ENCODE peak calls at places on chromosomes 6 and 20, in eight cellular contexts. F, J, A, H, M, Y, O and T are unnamed samples. For H3K36me3 and H3K4me1, the result is how much of the 10 kb centered on the place peaks cover.

GRCh38 chr20:31824554-31825313 is 5.6 kb downstream of the MYLK2 start:
- DNase-seq in J (no peak), O (no peak), A (no peak), M (no peak), H (no peak), Y (no peak), F (no peak), T (no peak)

GRCh38 chr6:138289739-138290138 is 71.4 kb upstream of the PBOV1 start:
- DNase-seq in O (no peak), H (peak), Y (peak), M (no peak), A (no peak), F (no peak), J (no peak), T (no peak)

GRCh38 chr6:2464641-2465040 is 219.2 kb upstream of the GMDS start:
- DNase-seq in H (no peak), A (no peak), M (no peak), J (no peak), O (no peak), F (no peak), Y (no peak), T (no peak)

GRCh38 chr20:17543531-17543961 is 12.4 kb upstream of the BFSP1 start:
- DNase-seq in Y (no peak), H (no peak), A (peak), M (no peak), O (no peak), J (no peak), F (no peak), T (no peak)

GRCh38 chr6:50840112-50840813 is 21.6 kb downstream of the TFAP2B start:
- DNase-seq in Y (no peak), O (no peak), J (no peak), M (no peak), F (no peak), A (no peak), H (no peak), T (no peak)

GRCh38 chr6:151276112-151276745 is 36.5 kb downstream of the AKAP12 start:
- DNase-seq in M (no peak), O (peak), Y (peak), F (no peak), H (no peak), A (peak), J (no peak), T (no peak)

GRCh38 chr6:30615958-30616810 is 859 bp downstream of the PPP1R10 start:
- DNase-seq in F (peak), J (no peak), H (no peak), Y (no peak), O (no peak), A (peak), M (no peak), T (no peak)

GRCh38 chr20:35743693-35744491 is 1.8 kb upstream of the RBM39 start:
- DNase-seq in J (no peak), A (no peak), H (no peak), Y (no peak), M (peak), F (peak), O (no peak), T (no peak)

GRCh38 chr6:137025786-137026730 is 18.7 kb downstream of the IL20RA start:
- DNase-seq in O (no peak), Y (no peak), J (no peak), M (no peak), F (no peak), H (no peak), A (no peak), T (no peak)

GRCh38 chr6:21856096-21856825 is 262.7 kb downstream of the SOX4 start:
- DNase-seq in J (no peak), F (no peak), Y (no peak), H (no peak), A (peak), O (no peak), M (no peak), T (no peak)

GRCh38 chr6:42378536-42378935 is 73.2 kb downstream of the TRERF1 start:
- DNase-seq in H (no peak), O (no peak), M (no peak), Y (no peak), A (no peak), F (no peak), J (no peak), T (no peak)

GRCh38 chr20:23114018-23114417 is 27.9 kb upstream of the CD93 start:
- DNase-seq in Y (peak), A (peak), F (no peak), H (peak), J (no peak), O (no peak), M (no peak), T (no peak)

GRCh38 chr6:130851026-130851425 is 23.8 kb downstream of the SMLR1 start:
- DNase-seq in Y (no peak), O (no peak), M (no peak), F (no peak), J (no peak), A (no peak), H (no peak), T (no peak)

GRCh38 chr6:100186552-100186951 is 192.5 kb upstream of the MCHR2 start:
- DNase-seq in Y (no peak), M (no peak), H (no peak), A (no peak), O (no peak), J (no peak), F (no peak), T (no peak)

GRCh38 chr6:41257369-41258195 is 28.9 kb downstream of the TREM1 start:
- DNase-seq in J (peak), F (no peak), H (no peak), M (peak), A (peak), Y (peak), O (no peak), T (peak)

GRCh38 chr6:158125271-158125670 is 42.8 kb downstream of the SERAC1 start:
- DNase-seq in Y (no peak), H (no peak), F (no peak), O (no peak), M (no peak), A (no peak), J (no peak), T (no peak)

GRCh38 chr20:1327241-1327653 is 1.7 kb downstream of the SDCBP2 start:
- DNase-seq in M (peak), A (peak), J (peak), F (no peak), Y (no peak), O (peak), H (no peak), T (peak)

GRCh38 chr6:102936959-102937358 is 1543.5 kb downstream of the GRIK2 start:
- DNase-seq in Y (no peak), H (no peak), J (no peak), A (no peak), O (no peak), F (no peak), M (no peak), T (no peak)

GRCh38 chr6:34055223-34055933 is 90.5 kb downstream of the GRM4 start:
- DNase-seq in H (no peak), Y (peak), A (peak), O (no peak), M (peak), F (peak), J (peak), T (peak)

GRCh38 chr6:152233547-152234320 is 403.4 kb downstream of the SYNE1 start:
- DNase-seq in H (no peak), F (peak), M (no peak), A (no peak), J (no peak), Y (no peak), O (no peak), T (no peak)

GRCh38 chr6:111805511-111806181 is 67.6 kb downstream of the FYN start:
- DNase-seq in A (peak), Y (no peak), M (no peak), F (no peak), J (no peak), H (no peak), O (no peak), T (no peak)

GRCh38 chr6:150006961-150007464 is 18.3 kb downstream of the RAET1L start:
- DNase-seq in O (no peak), H (no peak), J (no peak), A (peak), F (peak), Y (no peak), M (peak), T (no peak)

GRCh38 chr6:150005761-150006651 is 19.3 kb downstream of the RAET1L start:
- DNase-seq in J (no peak), Y (no peak), F (no peak), O (no peak), H (no peak), M (peak), A (no peak), T (no peak)

GRCh38 chr6:150002710-150003109 is 22.6 kb downstream of the RAET1L start:
- DNase-seq in M (no peak), H (no peak), A (no peak), J (no peak), Y (no peak), O (peak), F (no peak), T (no peak)

GRCh38 chr6:150004783-150005717 is 20.3 kb downstream of the RAET1L start:
- DNase-seq in Y (peak), H (peak), J (peak), A (peak), F (peak), O (peak), M (peak), T (peak)

DNA sequence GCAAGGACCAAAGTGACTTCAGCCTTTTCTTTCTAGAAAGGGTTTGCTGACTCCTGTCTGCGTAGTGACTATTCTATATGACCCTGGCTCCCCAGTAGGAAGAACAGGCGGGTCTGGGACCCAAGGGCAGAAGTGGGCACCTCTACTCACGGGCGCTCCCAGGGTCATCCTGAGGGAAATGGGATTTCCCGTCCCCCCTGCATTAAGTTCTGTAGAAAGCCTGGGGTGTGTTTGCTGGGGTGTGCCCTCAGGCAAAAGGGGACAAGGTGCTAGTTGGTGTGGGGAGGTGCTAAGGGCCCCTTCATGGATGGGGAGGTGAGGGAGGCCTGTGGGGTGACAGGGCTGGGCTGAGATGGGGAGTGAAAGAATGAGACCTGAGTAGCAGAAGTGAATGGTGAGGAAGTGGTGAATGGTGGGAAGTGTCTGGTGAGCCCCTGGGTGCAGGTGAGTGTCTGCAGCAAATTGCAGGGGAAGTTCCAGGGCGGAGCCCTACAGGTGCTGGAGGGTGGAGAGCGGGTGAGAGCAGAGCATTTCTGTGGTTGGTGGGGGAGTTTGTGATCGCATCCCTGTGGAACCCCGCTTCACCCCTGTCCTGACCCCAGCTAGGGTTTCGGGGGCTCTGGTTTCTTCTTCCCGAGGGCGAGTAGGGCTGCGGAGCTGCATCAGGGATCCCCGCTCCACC is 21.1 kb downstream of the RAET1L start:
- DNase-seq in A (no peak), M (no peak), H (no peak), J (no peak), O (peak), Y (no peak), F (peak), T (no peak)
- H3K4me3 ChIP-seq in A (peak), M (peak), H (peak), J (no peak), O (no peak), Y (peak), F (peak), T (peak)

DNA sequence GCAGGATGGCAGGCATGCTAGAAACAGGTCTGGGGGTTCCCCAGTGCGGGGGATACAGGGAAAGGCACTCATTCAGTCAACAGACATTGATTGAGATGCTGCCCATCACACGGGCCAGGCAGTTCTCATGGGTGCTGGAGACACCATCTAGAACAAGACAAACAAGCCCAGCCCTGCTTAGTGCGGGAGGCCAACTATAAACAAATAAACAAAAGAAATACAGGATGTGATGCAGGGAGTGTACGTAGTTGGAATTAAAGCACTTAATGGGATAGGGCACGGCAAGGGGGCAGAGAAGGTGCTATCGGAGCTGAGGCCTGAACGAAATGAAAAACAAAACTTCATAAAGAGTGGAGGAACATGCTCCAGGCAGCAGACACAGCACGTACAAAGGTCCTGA is 169.3 kb downstream of the PREX1 start:
- DNase-seq in Y (no peak), H (no peak), O (no peak), J (no peak), A (no peak), F (no peak), M (no peak), T (no peak)
- H3K36me3 ChIP-seq in Y (under half), H (under half), O (under half), J (under half), A (under half), F (half or more), M (under half), T (under half)

DNA sequence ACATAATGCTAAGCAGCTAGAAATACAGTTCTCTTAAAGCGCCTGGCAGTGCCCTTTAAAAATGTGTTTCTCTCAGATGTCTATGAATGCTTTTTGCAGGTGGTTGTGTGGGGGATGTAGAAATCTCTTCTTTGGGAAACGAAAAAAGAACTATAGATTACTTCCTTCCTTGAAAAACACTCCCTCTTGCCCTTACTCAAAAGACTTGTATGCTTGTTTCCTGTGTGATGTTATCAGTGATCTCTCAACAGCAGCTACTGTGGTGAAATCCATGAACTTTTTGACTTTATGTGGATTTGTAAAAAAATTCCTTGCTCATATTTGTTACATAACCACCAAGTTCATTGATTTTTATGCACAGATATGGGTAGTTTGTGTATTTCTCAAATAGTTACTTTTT is 916.5 kb downstream of the QKI start:
- DNase-seq in O (no peak), J (no peak), H (no peak), M (no peak), A (peak), F (no peak), Y (no peak), T (no peak)
- H3K4me1 ChIP-seq in O (under half), J (under half), H (under half), M (under half), A (under half), F (under half), Y (under half), T (under half)

DNA sequence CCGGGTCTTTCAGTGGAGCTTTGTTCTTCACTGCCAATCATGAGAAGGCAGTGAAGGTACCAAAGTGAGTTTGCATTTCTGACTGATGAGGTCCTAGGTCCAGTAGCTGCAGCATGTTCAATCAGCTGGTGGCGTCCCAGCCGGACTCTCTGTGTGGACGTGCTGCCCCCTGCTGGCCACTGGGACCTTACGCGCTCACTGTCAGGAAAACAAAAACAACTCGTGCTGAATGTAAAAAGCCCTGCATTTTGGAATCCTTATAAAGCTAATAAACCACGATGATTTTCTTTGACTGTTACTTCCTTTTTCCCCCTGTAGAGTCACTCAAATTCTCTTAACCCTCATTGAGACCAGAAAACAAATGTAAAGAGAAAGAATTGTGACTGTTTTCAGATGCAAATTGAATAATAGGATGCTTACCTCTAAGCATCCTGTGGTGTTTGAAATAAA is 4.9 kb upstream of the CD24 start:
- DNase-seq in F (peak), M (peak), A (peak), O (peak), Y (peak), J (peak), H (peak), T (peak)
- H3K4me3 ChIP-seq in F (no peak), M (no peak), A (no peak), O (no peak), Y (no peak), J (no peak), H (no peak), T (no peak)

DNA sequence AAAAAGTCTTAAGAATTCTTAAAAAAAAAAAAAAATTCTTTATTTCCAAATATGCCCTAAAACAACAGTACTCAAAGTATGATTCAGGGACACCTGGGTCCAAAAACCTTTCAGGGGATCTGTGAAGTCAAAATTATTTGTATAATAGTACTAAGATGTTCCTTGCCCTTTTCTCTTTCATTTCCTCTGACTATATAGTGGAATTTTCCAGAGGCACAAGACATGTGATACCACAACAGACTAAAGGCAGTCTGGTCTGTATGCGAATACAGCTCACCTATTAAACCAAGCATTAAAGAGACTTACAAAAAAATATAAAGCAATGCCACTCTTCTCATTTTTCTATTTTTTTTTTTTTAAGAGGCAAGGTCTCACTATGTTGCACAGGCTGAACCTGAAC is 15.4 kb downstream of the NOL7 start:
- DNase-seq in O (no peak), F (no peak), H (no peak), Y (no peak), A (no peak), M (no peak), J (no peak), T (no peak)
- H3K36me3 ChIP-seq in O (under half), F (under half), H (under half), Y (half or more), A (under half), M (under half), J (under half), T (under half)

GRCh38 chr20:46713957-46714834 is 4.7 kb downstream of the SLC2A10 start:
- DNase-seq in H (peak), M (no peak), Y (no peak), O (no peak), J (peak), F (no peak), A (no peak), T (no peak)
- H3K4me1 ChIP-seq in H (under half), M (under half), Y (under half), O (under half), J (under half), F (under half), A (under half), T (under half)

GRCh38 chr6:27472182-27472616 is 706 bp downstream of the ZNF184 start:
- DNase-seq in F (no peak), O (peak), M (peak), H (no peak), A (peak), Y (peak), J (peak), T (peak)

GRCh38 chr6:27476090-27476489 is 3.2 kb upstream of the ZNF184 start:
- DNase-seq in Y (no peak), F (no peak), A (no peak), M (no peak), H (no peak), J (no peak), O (no peak), T (no peak)

GRCh38 chr6:27474672-27475071 is 1.8 kb upstream of the ZNF184 start:
- DNase-seq in F (no peak), J (no peak), O (no peak), Y (no peak), A (no peak), H (no peak), M (no peak), T (no peak)

GRCh38 chr6:27472617-27473400 is at the start of gene ZNF184:
- DNase-seq in F (peak), Y (peak), A (peak), O (peak), J (peak), H (peak), M (peak), T (peak)

DNA sequence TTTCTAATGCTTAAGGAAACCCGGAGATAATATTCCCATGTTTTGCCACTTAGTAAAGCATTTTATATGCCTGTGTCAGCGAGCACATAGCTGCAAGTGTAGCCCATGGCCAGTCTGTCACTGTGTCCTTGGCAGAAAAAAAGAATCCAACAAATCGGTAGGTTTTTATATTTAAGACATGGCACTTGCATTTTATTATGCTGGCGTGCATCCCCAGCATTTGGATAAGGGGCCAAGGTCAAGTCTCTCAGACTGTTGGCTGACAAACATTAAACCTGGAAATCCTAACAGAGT is 1.2 kb upstream of the ZNF184 start:
- DNase-seq in H (no peak), A (no peak), Y (no peak), F (no peak), J (no peak), M (no peak), O (no peak), T (no peak)
- H3K4me3 ChIP-seq in H (no peak), A (peak), Y (no peak), F (no peak), J (no peak), M (no peak), O (no peak), T (no peak)